ENCODE peak calls at places on chromosomes 1 and 21, in six cellular contexts. R is Daoy, T is GM12865, G is neural crest cell, F is ACHN, W is amniotic stem cell. E is an unnamed sample.

GRCh38 chr1:159076753-159077656 is at the start of gene AIM2:
- DNase-seq in R (peak), T (peak), G (no peak), F (no peak), W (no peak), E (peak)

GRCh38 chr1:229286099-229286766 is 15.3 kb downstream of the RAB4A start:
- DNase-seq in R (no peak), T (no peak), G (no peak), F (no peak), W (no peak), E (no peak)

GRCh38 chr1:119329521-119329920 is 39.1 kb upstream of the HAO2 start:
- DNase-seq in R (no peak), T (no peak), G (no peak), F (no peak), W (no peak), E (no peak)

GRCh38 chr21:46098303-46099141 is 610 bp downstream of the COL6A2 start:
- DNase-seq in R (peak), T (no peak), G (no peak), F (no peak), W (no peak), E (no peak)

GRCh38 chr1:93000751-93001175 is 39.5 kb upstream of the DIPK1A start:
- DNase-seq in R (no peak), T (peak), G (no peak), F (no peak), W (no peak), E (no peak)

GRCh38 chr1:220684890-220685289 is 5.3 kb upstream of the C1orf115 start:
- DNase-seq in R (no peak), T (no peak), G (no peak), F (no peak), W (no peak), E (no peak)

GRCh38 chr1:19975423-19976193 is 3.8 kb downstream of the PLA2G2A start:
- DNase-seq in R (no peak), T (no peak), G (no peak), F (no peak), W (no peak), E (no peak)

GRCh38 chr1:8142955-8143629 is 117.0 kb upstream of the ERRFI1 start:
- DNase-seq in R (peak), T (no peak), G (no peak), F (no peak), W (no peak), E (no peak)

GRCh38 chr1:80427886-80428285 is 1372.8 kb upstream of the ADGRL2 start:
- DNase-seq in R (no peak), T (no peak), G (no peak), F (no peak), W (no peak), E (peak)

GRCh38 chr1:226495716-226496115 is 52.8 kb upstream of the STUM start:
- DNase-seq in R (no peak), T (no peak), G (no peak), F (no peak), W (no peak), E (no peak)

E was measured in OCI-M1.